ENCODE peak calls at places on chromosome 10, in five cellular contexts. D is HCEC 1CT; N is activated T-cell treated with anti-CD3 and anti-CD28 coated beads for 1 hour; E is NCI-H1930; R is stimulated activated CD4-positive, alpha-beta T cell treated with anti-CD3 and anti-CD28 coated beads, Interleukin-15, amount 100 ng/mL, for 24 hours. M is an unnamed sample.

GRCh38 chr10:14821635-14822375 is 16.0 kb downstream of the CDNF start:
- DNase-seq in R (no peak), N (no peak), D (no peak), E (no peak), M (no peak)

GRCh38 chr10:29734640-29734979 is 99.8 kb upstream of the SVIL start:
- DNase-seq in N (no peak), E (no peak), R (no peak), D (no peak), M (no peak)

GRCh38 chr10:93911865-93912264 is 18.1 kb downstream of the SLC35G1 start:
- DNase-seq in R (no peak), D (no peak), E (no peak), N (no peak), M (no peak)

GRCh38 chr10:85873063-85873462 is 493.5 kb downstream of the GRID1 start:
- DNase-seq in N (no peak), D (no peak), E (no peak), R (no peak), M (no peak)

GRCh38 chr10:48605786-48606529 is 1.1 kb upstream of the ARHGAP22 start:
- DNase-seq in E (no peak), D (peak; percentile 78), N (no peak), R (no peak), M (no peak)

GRCh38 chr10:110138197-110138812 is 69.1 kb upstream of the MXI1 start:
- DNase-seq in E (peak; percentile 1), R (no peak), D (peak; percentile 67), N (no peak), M (no peak)

GRCh38 chr10:91313761-91314520 is 93.5 kb downstream of the PCGF5 start:
- DNase-seq in R (peak; percentile 9), D (peak; percentile 83), E (no peak), N (no peak), M (no peak)

GRCh38 chr10:47340613-47341170 is 7.5 kb upstream of the RBP3 start:
- DNase-seq in R (peak; percentile 81), N (peak; percentile 62), D (peak; percentile 14), E (no peak), M (no peak)

GRCh38 chr10:90644165-90644564 is 213.7 kb downstream of the HTR7 start:
- DNase-seq in R (no peak), D (peak; percentile 51), N (no peak), E (no peak), M (no peak)

GRCh38 chr10:110725809-110726641 is 81.9 kb downstream of the RBM20 start:
- DNase-seq in D (peak; percentile 23), E (no peak), N (no peak), R (no peak), M (no peak)

GRCh38 chr10:29841724-29842649 is 207.2 kb upstream of the SVIL start:
- DNase-seq in E (peak; percentile 29), D (no peak), R (no peak), N (no peak), M (peak; percentile 37)

GRCh38 chr10:88227342-88228018 is 355.6 kb downstream of the RNLS start:
- DNase-seq in D (no peak), E (no peak), R (no peak), N (no peak), M (no peak)

GRCh38 chr10:127013696-127014095 is 108.5 kb downstream of the DOCK1 start:
- DNase-seq in D (no peak), R (no peak), E (no peak), N (no peak), M (no peak)

GRCh38 chr10:18179901-18180300 is 39.7 kb downstream of the CACNB2 start:
- DNase-seq in N (no peak), E (no peak), D (peak; percentile 86), R (no peak), M (no peak)

GRCh38 chr10:61931620-61932332 is 30.3 kb downstream of the ARID5B start:
- DNase-seq in E (no peak), D (no peak), N (no peak), R (no peak), M (no peak)

GRCh38 chr10:49049660-49050059 is 65.7 kb downstream of the VSTM4 start:
- DNase-seq in D (no peak), N (no peak), R (no peak), E (no peak), M (no peak)

GRCh38 chr10:11586170-11586569 is 25.3 kb downstream of the USP6NL start:
- DNase-seq in E (no peak), D (peak; percentile 40), N (no peak), R (no peak), M (no peak)

GRCh38 chr10:121900443-121901174 is 27.2 kb downstream of the ATE1 start:
- DNase-seq in D (peak; percentile 60), N (no peak), R (no peak), E (peak; percentile 14), M (no peak)

GRCh38 chr10:72612203-72612826 is 13.6 kb downstream of the MICU1 start:
- DNase-seq in E (no peak), N (no peak), D (no peak), R (no peak), M (no peak)

GRCh38 chr10:110444009-110444347 is 53.7 kb upstream of the DUSP5 start:
- DNase-seq in D (no peak), R (no peak), E (no peak), N (no peak), M (no peak)

GRCh38 chr10:113475381-113475807 is 77.5 kb upstream of the HABP2 start:
- DNase-seq in N (no peak), D (no peak), R (no peak), E (no peak), M (no peak)

GRCh38 chr10:23291551-23292334 is 52.9 kb downstream of the C10orf67 start:
- DNase-seq in R (no peak), D (no peak), E (no peak), N (no peak), M (no peak)

GRCh38 chr10:60032723-60033122 is 126.4 kb upstream of the CCDC6 start:
- DNase-seq in N (no peak), E (peak; percentile 16), D (peak; percentile 55), R (peak; percentile 58), M (no peak)

GRCh38 chr10:13100349-13101294 is 659 bp downstream of the OPTN start:
- DNase-seq in R (peak; percentile 41), E (no peak), N (peak; percentile 15), D (peak; percentile 30), M (no peak)

GRCh38 chr10:120436431-120437142 is 20.4 kb upstream of the PLPP4 start:
- DNase-seq in R (no peak), N (no peak), D (no peak), E (no peak), M (no peak)

GRCh38 chr10:60382946-60383681 is 6.6 kb downstream of the ANK3 start:
- DNase-seq in E (no peak), D (peak; percentile 48), R (no peak), N (no peak), M (no peak)

GRCh38 chr10:28090506-28090905 is 91.6 kb upstream of the ODAD2 start:
- DNase-seq in D (no peak), N (no peak), R (no peak), E (no peak), M (no peak)

GRCh38 chr10:71087622-71088021 is 124.7 kb upstream of the UNC5B start:
- DNase-seq in N (no peak), E (no peak), R (no peak), D (no peak), M (peak; percentile 20)

GRCh38 chr10:99796928-99797327 is 14.5 kb downstream of the ABCC2 start:
- DNase-seq in D (no peak), E (no peak), R (no peak), N (no peak), M (no peak)

GRCh38 chr10:85420501-85421191 is 945.9 kb downstream of the GRID1 start:
- DNase-seq in R (no peak), N (no peak), D (no peak), E (no peak), M (no peak)

GRCh38 chr10:130027716-130028464 is 63.8 kb upstream of the EBF3 start:
- DNase-seq in N (no peak), D (no peak), R (no peak), E (no peak), M (no peak)

GRCh38 chr10:71974489-71975011 is 10.4 kb downstream of the CHST3 start:
- DNase-seq in R (peak; percentile 74), D (peak; percentile 66), E (no peak), N (no peak), M (no peak)

M was measured in mesothelial cell of epicardium.